ENCODE peak calls at places on chromosomes 2 and 18, in eight cellular contexts. Y is fibroblast of mammary gland, A is neural progenitor cell, V is PC-9, U is GM06990, X is BE2C, M is MM.1S, O is right atrium auricular region. R is an unnamed sample.

GRCh38 chr2:10326151-10326616 is 23.5 kb downstream of the HPCAL1 start:
- DNase-seq in V (no peak), Y (no peak), X (no peak), O (no peak), U (no peak), M (no peak), A (no peak), R (no peak)

GRCh38 chr2:124973396-124973795 is 948.3 kb downstream of the CNTNAP5 start:
- DNase-seq in A (no peak), X (no peak), O (no peak), Y (no peak), V (no peak), M (no peak), U (no peak), R (no peak)

GRCh38 chr2:190948671-190949070 is 65.3 kb downstream of the STAT1 start:
- DNase-seq in M (no peak), V (peak), X (peak), Y (no peak), U (no peak), O (no peak), A (no peak), R (peak)

GRCh38 chr18:67183398-67183797 is 333.1 kb downstream of the DSEL start:
- DNase-seq in U (no peak), V (no peak), M (no peak), A (peak), O (no peak), Y (no peak), X (no peak), R (no peak)

GRCh38 chr2:101790856-101791255 is 93.3 kb downstream of the MAP4K4 start:
- DNase-seq in V (no peak), O (no peak), U (no peak), Y (peak), A (no peak), X (peak), M (no peak), R (peak)

GRCh38 chr18:75048776-75049454 is 160.0 kb downstream of the PTGR3 start:
- DNase-seq in Y (no peak), X (no peak), A (no peak), V (no peak), O (no peak), U (no peak), M (no peak), R (no peak)

GRCh38 chr2:176356251-176356650 is 87.0 kb downstream of the MTX2 start:
- DNase-seq in M (no peak), U (no peak), O (no peak), Y (no peak), A (no peak), V (no peak), X (no peak), R (peak)

GRCh38 chr2:85265304-85265703 is 62.5 kb downstream of the TGOLN2 start:
- DNase-seq in O (no peak), X (no peak), Y (no peak), U (no peak), M (no peak), V (no peak), A (no peak), R (no peak)

GRCh38 chr2:102181376-102181775 is 5.4 kb upstream of the IL1RL2 start:
- DNase-seq in A (no peak), X (no peak), U (no peak), V (no peak), O (no peak), M (no peak), Y (no peak), R (no peak)

GRCh38 chr2:112884869-112885502 is 26.0 kb upstream of the IL37 start:
- DNase-seq in U (peak), V (no peak), A (peak), M (peak), X (peak), Y (peak), O (no peak), R (peak)

GRCh38 chr2:30283931-30284565 is 52.7 kb downstream of the LBH start:
- DNase-seq in A (peak), O (no peak), X (no peak), U (no peak), M (no peak), Y (no peak), V (no peak), R (peak)

GRCh38 chr2:100703744-100704143 is 116.2 kb upstream of the NPAS2 start:
- DNase-seq in V (no peak), O (peak), A (no peak), Y (no peak), U (no peak), M (no peak), X (no peak), R (no peak)

GRCh38 chr2:187775651-187776050 is 221.4 kb upstream of the TFPI start:
- DNase-seq in U (no peak), A (no peak), Y (no peak), X (no peak), M (no peak), O (no peak), V (no peak), R (no peak)

GRCh38 chr2:26784570-26785234 is 1.2 kb upstream of the CENPA start:
- DNase-seq in O (no peak), V (no peak), U (no peak), X (no peak), M (no peak), Y (no peak), A (no peak), R (no peak)

GRCh38 chr2:239596298-239596697 is 195.5 kb upstream of the HDAC4 start:
- DNase-seq in X (no peak), V (no peak), M (no peak), U (no peak), A (peak), O (no peak), Y (no peak), R (no peak)

GRCh38 chr2:152648336-152648735 is 68.9 kb downstream of the PRPF40A start:
- DNase-seq in M (no peak), U (no peak), X (no peak), V (no peak), O (no peak), A (peak), Y (peak), R (peak)

GRCh38 chr2:68366083-68366560 is 1.0 kb downstream of the PLEK start:
- DNase-seq in Y (no peak), X (no peak), O (no peak), A (no peak), M (no peak), V (no peak), U (no peak), R (no peak)
- H3K4me3 ChIP-seq in Y (no peak), X (no peak), O (peak), A (no peak), M (peak), V (no peak), U (peak), R (no peak)

GRCh38 chr18:33404244-33404873 is 36.2 kb downstream of the CCDC178 start:
- DNase-seq in U (no peak), M (peak), O (no peak), V (no peak), Y (no peak), A (no peak), X (no peak), R (peak)
- TF ChIP-seq CTCF in U (peak), M (peak), O (peak), V (peak), Y (peak), A (peak), X (no peak), R (peak)

DNA sequence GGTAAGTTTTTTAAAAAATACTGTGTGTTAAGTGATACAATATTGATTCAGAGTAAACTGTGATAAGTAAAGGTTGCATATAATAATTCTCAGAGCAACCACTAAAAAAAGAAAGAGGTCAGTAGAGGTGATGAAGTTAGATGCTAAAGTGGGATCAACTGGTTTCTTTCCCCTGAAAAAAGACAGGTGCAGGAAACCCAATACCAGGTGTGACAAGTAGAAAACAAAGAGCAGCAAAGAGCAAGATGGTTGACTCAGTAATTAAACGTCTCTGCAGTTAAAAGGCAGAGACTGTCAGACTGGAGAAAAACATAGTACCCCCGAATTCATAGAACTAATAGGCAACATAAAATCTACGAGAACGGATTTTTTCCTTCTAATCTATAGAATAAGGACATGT is 128.3 kb downstream of the ATP9B start:
- DNase-seq in U (no peak), Y (no peak), M (peak), V (no peak), X (no peak), A (no peak), O (no peak), R (no peak)
- H3K4me3 ChIP-seq in U (no peak), Y (no peak), M (no peak), V (no peak), X (no peak), A (no peak), O (no peak), R (no peak)

GRCh38 chr2:171523969-171524401 is 1.7 kb downstream of the CYBRD1 start:
- DNase-seq in X (no peak), V (peak), O (no peak), Y (peak), M (no peak), A (peak), U (no peak), R (peak)

GRCh38 chr2:171531836-171532450 is 9.7 kb downstream of the CYBRD1 start:
- DNase-seq in O (no peak), V (no peak), A (no peak), X (no peak), Y (no peak), M (no peak), U (no peak), R (no peak)

GRCh38 chr2:171531291-171531690 is 9.0 kb downstream of the CYBRD1 start:
- DNase-seq in X (no peak), M (no peak), O (peak), U (no peak), V (no peak), Y (peak), A (no peak), R (peak)

GRCh38 chr2:171530378-171530777 is 8.1 kb downstream of the CYBRD1 start:
- DNase-seq in M (no peak), U (no peak), Y (no peak), O (no peak), X (no peak), A (no peak), V (no peak), R (no peak)

DNA sequence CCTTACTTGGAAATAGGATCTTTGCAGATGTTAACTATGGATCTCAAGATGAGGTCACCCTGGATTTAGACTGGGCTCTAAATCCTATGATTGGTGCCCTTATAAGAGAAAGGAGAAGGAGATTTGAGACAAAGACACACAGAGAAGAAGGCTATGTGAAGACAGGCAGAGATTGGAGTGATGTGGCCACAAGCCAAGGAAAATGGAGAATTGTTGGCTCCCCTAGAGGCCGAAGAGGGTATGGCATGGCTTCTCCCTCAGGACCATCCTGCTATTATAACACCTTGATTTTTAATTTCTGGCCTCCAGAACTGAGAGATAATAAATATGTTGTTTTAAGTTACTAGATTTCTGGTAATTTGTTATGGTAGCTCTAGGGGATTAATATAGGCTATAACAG is 7.6 kb downstream of the CYBRD1 start:
- DNase-seq in M (no peak), X (peak), A (no peak), O (no peak), Y (peak), V (no peak), U (no peak), R (no peak)
- TF ChIP-seq CTCF in M (peak), X (peak), A (peak), O (peak), Y (peak), V (peak), U (peak), R (peak)

GRCh38 chr2:37774976-37775907 is 103.8 kb upstream of the CDC42EP3 start:
- DNase-seq in V (peak), X (no peak), O (no peak), Y (peak), M (no peak), A (no peak), U (no peak), R (peak)

GRCh38 chr2:37775908-37776250 is 104.4 kb upstream of the CDC42EP3 start:
- DNase-seq in M (no peak), Y (peak), O (no peak), A (no peak), X (no peak), U (no peak), V (no peak), R (peak)

GRCh38 chr2:37779611-37780010 is 108.2 kb upstream of the CDC42EP3 start:
- DNase-seq in U (no peak), O (no peak), A (no peak), M (no peak), X (no peak), V (no peak), Y (no peak), R (no peak)

GRCh38 chr2:37779123-37779522 is 107.7 kb upstream of the CDC42EP3 start:
- DNase-seq in A (no peak), X (no peak), M (no peak), Y (no peak), O (no peak), V (no peak), U (no peak), R (no peak)

GRCh38 chr2:37776487-37776886 is 105.0 kb upstream of the CDC42EP3 start:
- DNase-seq in U (no peak), Y (peak), M (no peak), A (no peak), O (no peak), X (no peak), V (peak), R (peak)
- H3K4me3 ChIP-seq in U (no peak), Y (no peak), M (no peak), A (no peak), O (no peak), X (no peak), V (no peak), R (no peak)

GRCh38 chr2:167759531-167759930 is 487.9 kb downstream of the STK39 start:
- DNase-seq in Y (no peak), O (no peak), V (no peak), X (no peak), M (no peak), U (no peak), A (no peak), R (no peak)
- TF ChIP-seq CTCF in Y (no peak), O (no peak), V (no peak), X (no peak), M (no peak), U (no peak), A (peak), R (no peak)

DNA sequence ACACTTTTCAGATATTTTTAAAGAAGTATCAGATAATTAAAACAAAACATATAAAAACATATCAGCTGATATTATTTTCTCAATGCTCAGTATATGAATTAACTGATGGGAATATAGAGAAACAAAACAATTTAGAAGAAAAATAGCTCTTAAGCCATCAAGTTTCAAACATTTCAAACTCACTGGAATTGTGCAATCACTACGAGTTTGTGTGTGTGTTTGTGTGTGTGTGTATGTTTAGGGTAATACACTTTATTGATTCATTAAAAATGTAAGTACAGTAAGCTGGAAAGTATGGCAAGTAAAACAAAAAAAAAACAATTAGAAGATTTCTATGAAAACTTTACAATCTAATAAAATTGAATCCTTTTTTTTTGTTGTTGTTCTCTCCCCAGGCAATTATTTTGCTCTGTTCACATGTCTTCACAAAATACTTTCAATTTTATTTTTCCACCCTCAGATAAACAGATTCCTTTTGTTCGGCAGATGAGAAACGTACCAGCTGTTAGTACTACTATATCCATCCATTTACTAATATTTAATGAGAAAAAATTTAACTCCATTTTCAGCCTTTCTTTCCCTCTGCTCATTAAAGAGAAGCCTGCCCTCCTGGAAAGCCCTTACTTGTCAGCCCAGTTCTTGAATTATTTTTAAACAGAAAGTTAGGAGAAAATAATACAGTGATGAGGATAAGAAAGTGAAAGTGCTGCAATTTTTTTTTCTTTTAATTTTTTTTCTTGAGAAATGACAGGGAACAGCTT is 87.6 kb downstream of the SLC8A1 start:
- DNase-seq in Y (peak), A (no peak), X (no peak), U (no peak), M (no peak), O (no peak), V (no peak), R (peak)
- H3K4me3 ChIP-seq in Y (peak), A (no peak), X (peak), U (no peak), M (no peak), O (peak), V (no peak), R (no peak)

DNA sequence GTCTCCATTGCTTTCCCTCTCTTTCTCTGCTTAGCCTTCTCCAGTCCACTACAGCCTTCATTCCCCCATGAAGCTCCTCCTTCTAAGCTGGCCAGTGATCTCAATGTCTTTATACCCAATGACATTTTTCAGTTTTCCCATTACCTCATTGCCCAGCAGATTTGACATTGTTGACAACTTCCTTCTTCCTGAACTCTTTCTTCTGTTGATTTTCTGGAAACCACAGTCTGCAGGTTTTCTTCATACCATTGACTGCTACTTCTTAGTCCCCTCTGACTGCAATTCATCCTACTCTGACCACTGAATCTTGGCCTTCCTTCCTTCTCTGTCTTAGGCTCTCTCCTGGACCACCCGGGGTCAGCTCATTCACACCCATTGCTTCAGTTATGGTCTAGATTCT is 22.9 kb upstream of the SPP2 start:
- DNase-seq in O (no peak), X (no peak), A (no peak), M (no peak), U (no peak), Y (no peak), V (no peak), R (no peak)
- TF ChIP-seq CTCF in O (no peak), X (no peak), A (no peak), M (no peak), U (no peak), Y (no peak), V (no peak), R (no peak)

R was measured in cardiac fibroblast.